ENCODE peak calls at places on chromosome 1, in six cellular contexts. One of them, this sample, is unnamed.

GRCh38 chr1:31753623-31754349 is 10.4 kb downstream of the ADGRB2 start:
- DNase-seq in SJSA1: no peak
- DNase-seq in fibroblast of the aortic adventitia: peak; percentile 57
- DNase-seq in pancreas: peak; percentile 73
- DNase-seq in CD4-positive, alpha-beta memory T cell: no peak
- DNase-seq in fibroblast of pulmonary artery: peak; percentile 29
- DNase-seq in this sample: no peak

GRCh38 chr1:1943834-1944570 is 24.9 kb upstream of the TMEM52 start:
- DNase-seq in fibroblast of the aortic adventitia: peak; percentile 8
- DNase-seq in SJSA1: no peak
- DNase-seq in fibroblast of pulmonary artery: peak; percentile 31
- DNase-seq in pancreas: peak; percentile 77
- DNase-seq in CD4-positive, alpha-beta memory T cell: no peak
- DNase-seq in this sample: peak; percentile 24

GRCh38 chr1:86753700-86754099 is 49.3 kb downstream of the SH3GLB1 start:
- DNase-seq in SJSA1: no peak
- DNase-seq in fibroblast of the aortic adventitia: no peak
- DNase-seq in pancreas: no peak
- DNase-seq in CD4-positive, alpha-beta memory T cell: no peak
- DNase-seq in fibroblast of pulmonary artery: no peak
- DNase-seq in this sample: no peak

GRCh38 chr1:191498318-191498717 is 659.9 kb upstream of the RGS18 start:
- DNase-seq in pancreas: no peak
- DNase-seq in SJSA1: no peak
- DNase-seq in fibroblast of the aortic adventitia: peak; percentile 37
- DNase-seq in fibroblast of pulmonary artery: peak; percentile 68
- DNase-seq in CD4-positive, alpha-beta memory T cell: no peak
- DNase-seq in this sample: no peak

GRCh38 chr1:173414539-173414938 is 62.6 kb upstream of the PRDX6 start:
- DNase-seq in CD4-positive, alpha-beta memory T cell: no peak
- DNase-seq in pancreas: no peak
- DNase-seq in SJSA1: no peak
- DNase-seq in fibroblast of the aortic adventitia: no peak
- DNase-seq in fibroblast of pulmonary artery: no peak
- DNase-seq in this sample: no peak

GRCh38 chr1:187840557-187840956 is 1011.8 kb downstream of the PLA2G4A start:
- DNase-seq in SJSA1: no peak
- DNase-seq in pancreas: no peak
- DNase-seq in fibroblast of pulmonary artery: peak; percentile 52
- DNase-seq in fibroblast of the aortic adventitia: peak; percentile 7
- DNase-seq in CD4-positive, alpha-beta memory T cell: no peak
- DNase-seq in this sample: no peak

GRCh38 chr1:68141801-68142440 is 90.4 kb downstream of the WLS start:
- DNase-seq in CD4-positive, alpha-beta memory T cell: no peak
- DNase-seq in fibroblast of the aortic adventitia: no peak
- DNase-seq in fibroblast of pulmonary artery: no peak
- DNase-seq in pancreas: no peak
- DNase-seq in SJSA1: no peak
- DNase-seq in this sample: no peak

GRCh38 chr1:17212009-17212408 is 7.1 kb downstream of the PADI1 start:
- DNase-seq in CD4-positive, alpha-beta memory T cell: no peak
- DNase-seq in fibroblast of the aortic adventitia: no peak
- DNase-seq in SJSA1: no peak
- DNase-seq in fibroblast of pulmonary artery: no peak
- DNase-seq in pancreas: peak; percentile 71
- DNase-seq in this sample: no peak

GRCh38 chr1:183039985-183040447 is 16.8 kb downstream of the LAMC1 start:
- DNase-seq in CD4-positive, alpha-beta memory T cell: no peak
- DNase-seq in pancreas: no peak
- DNase-seq in fibroblast of the aortic adventitia: peak; percentile 71
- DNase-seq in fibroblast of pulmonary artery: peak; percentile 85
- DNase-seq in SJSA1: peak; percentile 60
- DNase-seq in this sample: no peak

GRCh38 chr1:74512516-74512915 is at the start of gene LRRC53:
- DNase-seq in pancreas: no peak
- DNase-seq in CD4-positive, alpha-beta memory T cell: no peak
- DNase-seq in fibroblast of pulmonary artery: no peak
- DNase-seq in SJSA1: no peak
- DNase-seq in fibroblast of the aortic adventitia: no peak
- DNase-seq in this sample: no peak

GRCh38 chr1:14755518-14756252 is 157.2 kb downstream of the KAZN start:
- DNase-seq in SJSA1: no peak
- DNase-seq in fibroblast of pulmonary artery: no peak
- DNase-seq in pancreas: no peak
- DNase-seq in CD4-positive, alpha-beta memory T cell: no peak
- DNase-seq in fibroblast of the aortic adventitia: no peak
- DNase-seq in this sample: no peak

GRCh38 chr1:225596736-225597135 is 56.2 kb downstream of the ENAH start:
- DNase-seq in CD4-positive, alpha-beta memory T cell: no peak
- DNase-seq in fibroblast of pulmonary artery: no peak
- DNase-seq in SJSA1: no peak
- DNase-seq in fibroblast of the aortic adventitia: no peak
- DNase-seq in pancreas: no peak
- DNase-seq in this sample: no peak

GRCh38 chr1:223652436-223652901 is 13.0 kb downstream of the CAPN8 start:
- DNase-seq in fibroblast of the aortic adventitia: no peak
- DNase-seq in pancreas: no peak
- DNase-seq in SJSA1: no peak
- DNase-seq in fibroblast of pulmonary artery: no peak
- DNase-seq in CD4-positive, alpha-beta memory T cell: no peak
- DNase-seq in this sample: no peak

GRCh38 chr1:935751-936231 is 12.1 kb downstream of the SAMD11 start:
- DNase-seq in fibroblast of pulmonary artery: no peak
- DNase-seq in CD4-positive, alpha-beta memory T cell: no peak
- DNase-seq in pancreas: peak; percentile 63
- DNase-seq in fibroblast of the aortic adventitia: no peak
- DNase-seq in SJSA1: peak; percentile 93
- DNase-seq in this sample: no peak

GRCh38 chr1:243719476-243719875 is 130.6 kb downstream of the AKT3 start:
- DNase-seq in CD4-positive, alpha-beta memory T cell: no peak
- DNase-seq in SJSA1: no peak
- DNase-seq in pancreas: no peak
- DNase-seq in fibroblast of pulmonary artery: no peak
- DNase-seq in fibroblast of the aortic adventitia: no peak
- DNase-seq in this sample: no peak

GRCh38 chr1:200415693-200416593 is 6.1 kb upstream of the ZNF281 start:
- DNase-seq in pancreas: peak; percentile 67
- DNase-seq in fibroblast of the aortic adventitia: peak; percentile 98
- DNase-seq in fibroblast of pulmonary artery: peak; percentile 97
- DNase-seq in SJSA1: peak; percentile 87
- DNase-seq in CD4-positive, alpha-beta memory T cell: no peak
- DNase-seq in this sample: no peak
- H3K4me3 ChIP-seq in pancreas: no peak overlapping the region
- H3K4me3 ChIP-seq in fibroblast of the aortic adventitia: no peak overlapping the region
- H3K4me3 ChIP-seq in fibroblast of pulmonary artery: no peak overlapping the region
- H3K4me3 ChIP-seq in SJSA1: no peak overlapping the region
- H3K4me3 ChIP-seq in CD4-positive, alpha-beta memory T cell: no peak overlapping the region
- H3K4me3 ChIP-seq in this sample: no peak overlapping the region

DNA sequence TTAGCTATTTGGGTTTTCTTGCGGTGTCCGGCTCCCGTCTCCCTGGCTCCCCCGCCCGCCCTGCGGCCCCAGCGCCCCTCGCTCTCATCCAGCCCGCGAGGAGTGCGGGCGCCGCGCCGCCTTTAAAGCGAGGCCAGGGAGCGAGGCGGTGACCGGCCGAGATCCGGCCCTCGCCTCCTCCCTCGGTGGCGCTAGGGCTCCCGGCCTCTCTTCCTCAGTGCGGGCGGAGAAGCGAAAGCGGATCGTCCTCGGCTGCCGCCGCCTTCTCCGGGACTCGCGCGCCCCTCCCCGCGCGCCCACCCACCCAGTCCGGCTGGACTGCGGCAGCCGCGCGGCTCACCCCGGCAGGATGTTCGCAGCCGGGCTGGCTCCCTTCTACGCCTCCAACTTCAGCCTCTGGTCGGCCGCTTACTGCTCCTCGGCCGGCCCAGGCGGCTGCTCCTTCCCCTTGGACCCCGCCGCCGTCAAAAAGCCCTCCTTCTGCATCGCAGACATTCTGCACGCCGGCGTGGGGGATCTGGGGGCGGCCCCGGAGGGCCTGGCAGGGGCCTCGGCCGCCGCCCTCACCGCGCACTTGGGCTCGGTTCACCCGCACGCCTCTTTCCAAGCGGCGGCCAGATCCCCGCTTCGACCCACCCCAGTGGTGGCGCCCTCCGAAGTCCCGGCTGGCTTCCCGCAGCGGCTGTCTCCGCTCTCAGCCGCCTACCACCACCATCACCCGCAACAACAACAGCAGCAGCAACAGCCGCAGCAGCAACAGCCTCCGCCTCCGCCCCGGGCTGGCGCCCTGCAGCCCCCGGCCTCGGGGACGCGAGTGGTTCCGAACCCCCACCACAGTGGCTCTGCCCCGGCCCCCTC is 495 bp downstream of the HLX start:
- DNase-seq in CD4-positive, alpha-beta memory T cell: no peak
- DNase-seq in pancreas: peak; percentile 46
- DNase-seq in fibroblast of pulmonary artery: peak; percentile 47
- DNase-seq in fibroblast of the aortic adventitia: peak; percentile 45
- DNase-seq in SJSA1: no peak
- DNase-seq in this sample: no peak
- H3K4me3 ChIP-seq in CD4-positive, alpha-beta memory T cell: no peak overlapping the region
- H3K4me3 ChIP-seq in pancreas: peak overlapping the region; percentile 75
- H3K4me3 ChIP-seq in fibroblast of pulmonary artery: peak overlapping the region; percentile 81
- H3K4me3 ChIP-seq in fibroblast of the aortic adventitia: peak overlapping the region; percentile 85
- H3K4me3 ChIP-seq in SJSA1: peak overlapping the region; percentile 91
- H3K4me3 ChIP-seq in this sample: peak overlapping the region; percentile 58

DNA sequence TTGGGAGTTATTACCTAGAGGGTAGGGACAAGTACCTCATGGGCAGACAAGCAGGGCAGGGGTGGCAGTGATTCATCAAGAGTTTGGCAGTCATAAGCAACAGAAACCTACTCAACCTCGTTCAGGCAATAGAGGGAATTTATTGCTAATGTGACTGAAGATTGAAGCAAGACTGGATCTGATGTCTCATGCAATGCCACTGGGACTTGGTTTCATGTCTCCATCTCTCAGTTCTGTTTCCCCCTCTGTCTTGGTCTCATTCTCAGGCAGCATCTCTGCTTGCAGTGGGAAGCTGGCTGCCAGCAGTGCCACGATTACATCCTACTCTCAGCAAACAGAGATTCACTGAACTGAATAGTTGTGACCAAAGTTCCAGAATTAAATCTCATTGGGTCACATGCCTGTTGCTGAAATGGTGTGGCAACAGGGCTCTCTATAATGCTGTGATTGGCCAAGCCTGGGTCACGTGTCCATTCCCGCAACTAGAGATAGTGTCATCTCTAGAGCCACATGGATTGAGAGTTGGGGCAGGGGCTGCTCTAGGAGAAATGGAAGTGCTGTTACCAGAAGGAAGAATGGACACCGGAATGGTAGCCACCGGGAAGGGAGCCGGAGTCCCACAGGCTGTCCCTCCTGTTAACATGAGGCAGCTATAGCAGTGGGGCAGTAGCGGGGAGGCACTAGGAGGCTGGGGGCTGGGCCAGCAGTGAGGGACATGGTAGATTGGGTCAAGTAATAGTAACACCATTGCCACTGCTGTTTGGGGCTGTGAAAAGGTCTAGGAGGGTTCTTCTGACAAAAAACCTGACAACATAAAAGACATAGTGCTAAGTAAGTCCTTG is 3.9 kb upstream of the CDC42 start:
- DNase-seq in fibroblast of pulmonary artery: no peak
- DNase-seq in CD4-positive, alpha-beta memory T cell: no peak
- DNase-seq in fibroblast of the aortic adventitia: peak; percentile 39
- DNase-seq in SJSA1: no peak
- DNase-seq in pancreas: no peak
- DNase-seq in this sample: no peak
- H3K4me3 ChIP-seq in fibroblast of pulmonary artery: no peak overlapping the region
- H3K4me3 ChIP-seq in CD4-positive, alpha-beta memory T cell: no peak overlapping the region
- H3K4me3 ChIP-seq in fibroblast of the aortic adventitia: no peak overlapping the region
- H3K4me3 ChIP-seq in SJSA1: no peak overlapping the region
- H3K4me3 ChIP-seq in pancreas: no peak overlapping the region
- H3K4me3 ChIP-seq in this sample: no peak overlapping the region

GRCh38 chr1:174786760-174787159 is 213.0 kb upstream of the CACYBP start:
- DNase-seq in pancreas: no peak
- DNase-seq in fibroblast of the aortic adventitia: no peak
- DNase-seq in SJSA1: no peak
- DNase-seq in CD4-positive, alpha-beta memory T cell: no peak
- DNase-seq in fibroblast of pulmonary artery: no peak
- DNase-seq in this sample: no peak

GRCh38 chr1:174791863-174792262 is 207.9 kb upstream of the CACYBP start:
- DNase-seq in fibroblast of the aortic adventitia: no peak
- DNase-seq in CD4-positive, alpha-beta memory T cell: no peak
- DNase-seq in SJSA1: no peak
- DNase-seq in pancreas: no peak
- DNase-seq in fibroblast of pulmonary artery: no peak
- DNase-seq in this sample: no peak

GRCh38 chr1:174788981-174789380 is 210.8 kb upstream of the CACYBP start:
- DNase-seq in SJSA1: no peak
- DNase-seq in CD4-positive, alpha-beta memory T cell: no peak
- DNase-seq in fibroblast of pulmonary artery: peak; percentile 63
- DNase-seq in pancreas: no peak
- DNase-seq in fibroblast of the aortic adventitia: peak; percentile 85
- DNase-seq in this sample: no peak

GRCh38 chr1:174785506-174785905 is 214.2 kb upstream of the CACYBP start:
- DNase-seq in SJSA1: no peak
- DNase-seq in pancreas: no peak
- DNase-seq in CD4-positive, alpha-beta memory T cell: no peak
- DNase-seq in fibroblast of pulmonary artery: no peak
- DNase-seq in fibroblast of the aortic adventitia: no peak
- DNase-seq in this sample: no peak

DNA sequence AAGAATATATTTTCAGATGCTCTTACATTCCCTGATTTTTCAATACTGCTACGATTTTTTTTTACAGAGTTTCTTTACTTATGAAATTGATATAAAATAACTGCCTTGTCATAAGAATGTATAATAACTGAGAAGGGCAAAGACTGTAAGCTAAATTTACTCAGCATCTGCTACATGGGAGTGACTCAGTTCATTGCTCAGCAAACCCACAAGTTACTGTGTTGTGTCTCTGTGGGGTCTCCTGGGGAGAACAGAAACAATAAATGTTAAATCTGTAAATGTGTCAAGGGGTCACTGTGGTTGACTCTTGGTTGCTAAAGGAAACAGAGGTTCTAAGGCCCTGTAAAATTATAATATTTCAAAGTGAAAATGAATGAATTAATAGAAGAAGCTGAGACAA is 210.3 kb upstream of the CACYBP start:
- DNase-seq in fibroblast of pulmonary artery: peak; percentile 48
- DNase-seq in SJSA1: peak; percentile 61
- DNase-seq in CD4-positive, alpha-beta memory T cell: no peak
- DNase-seq in pancreas: no peak
- DNase-seq in fibroblast of the aortic adventitia: peak; percentile 74
- DNase-seq in this sample: no peak
- H3K4me3 ChIP-seq in fibroblast of pulmonary artery: no peak overlapping the region
- H3K4me3 ChIP-seq in SJSA1: no peak overlapping the region
- H3K4me3 ChIP-seq in CD4-positive, alpha-beta memory T cell: no peak overlapping the region
- H3K4me3 ChIP-seq in pancreas: no peak overlapping the region
- H3K4me3 ChIP-seq in fibroblast of the aortic adventitia: no peak overlapping the region
- H3K4me3 ChIP-seq in this sample: no peak overlapping the region

This sample was measured in effector memory CD4-positive, alpha-beta T cell.